ENCODE peak calls at places on chromosomes 4 and X, in eight cellular contexts. E is NCI-H1092; L is SK-MEL-5; F is activated CD4-positive, alpha-beta T cell treated with anti-CD3 and anti-CD28 coated beads, Interleukin-2, amount 10 ng/mL, durations not matched to agents 7 days and 5 days; H is heart left ventricle; I is COR-L47; K is GM23248; X is progenitor cell of endocrine pancreas. T is an unnamed sample.

GRCh38 chr4:152301381-152301780 is 234.5 kb downstream of the FBXW7 start:
- DNase-seq in E (no peak), L (no peak), F (no peak), H (no peak), I (no peak), K (no peak), X (no peak), T (no peak)

GRCh38 chr4:71833175-71833900 is 49.5 kb upstream of the GC start:
- DNase-seq in E (no peak), L (peak), F (no peak), H (no peak), I (no peak), K (no peak), X (no peak), T (no peak)

GRCh38 chrX:148874621-148875020 is 374.2 kb downstream of the AFF2 start:
- DNase-seq in E (no peak), L (no peak), F (no peak), H (no peak), I (no peak), K (peak), X (no peak), T (no peak)

GRCh38 chrX:19332983-19333382 is 10.7 kb upstream of the PDHA1 start:
- DNase-seq in E (peak), L (no peak), F (no peak), H (peak), I (no peak), K (peak), X (no peak), T (no peak)

GRCh38 chr4:87502580-87503238 is 26.5 kb downstream of the SPARCL1 start:
- DNase-seq in E (peak), L (no peak), F (no peak), H (no peak), I (peak), K (peak), X (no peak), T (no peak)

GRCh38 chrX:150690126-150690525 is 3.1 kb upstream of the MTMR1 start:
- DNase-seq in E (no peak), L (no peak), F (no peak), H (no peak), I (no peak), K (peak), X (no peak), T (no peak)

GRCh38 chrX:130851569-130851968 is 51.4 kb downstream of the ENOX2 start:
- DNase-seq in E (no peak), L (no peak), F (no peak), H (no peak), I (no peak), K (no peak), X (no peak), T (no peak)

GRCh38 chr4:80138556-80139538 is 58.5 kb upstream of the PRDM8 start:
- DNase-seq in E (no peak), L (no peak), F (peak), H (no peak), I (no peak), K (peak), X (no peak), T (peak)

GRCh38 chr4:102620697-102621497 is 119.7 kb downstream of the NFKB1 start:
- DNase-seq in E (peak), L (peak), F (no peak), H (no peak), I (peak), K (peak), X (peak), T (peak)

GRCh38 chrX:96721398-96721797 is 36.8 kb downstream of the DIAPH2 start:
- DNase-seq in E (no peak), L (no peak), F (no peak), H (no peak), I (no peak), K (no peak), X (no peak), T (no peak)

GRCh38 chrX:47321386-47321785 is 49.0 kb upstream of the ZNF157 start:
- DNase-seq in E (no peak), L (peak), F (no peak), H (no peak), I (no peak), K (peak), X (peak), T (no peak)

GRCh38 chr4:177974461-177974860 is 532.2 kb upstream of the AGA start:
- DNase-seq in E (no peak), L (no peak), F (no peak), H (no peak), I (no peak), K (no peak), X (no peak), T (no peak)

GRCh38 chr4:136861081-136861480 is 671.2 kb downstream of the PCDH18 start:
- DNase-seq in E (no peak), L (no peak), F (no peak), H (no peak), I (no peak), K (no peak), X (no peak), T (no peak)

GRCh38 chrX:124256209-124256608 is 76.3 kb upstream of the TEX13D start:
- DNase-seq in E (no peak), L (no peak), F (no peak), H (no peak), I (no peak), K (peak), X (no peak), T (no peak)

GRCh38 chrX:115372026-115372610 is 82.6 kb downstream of the LUZP4 start:
- DNase-seq in E (no peak), L (peak), F (no peak), H (no peak), I (no peak), K (peak), X (no peak), T (no peak)

GRCh38 chrX:29487214-29487613 is 728.1 kb upstream of the MAGEB2 start:
- DNase-seq in E (no peak), L (no peak), F (no peak), H (no peak), I (no peak), K (no peak), X (no peak), T (no peak)

GRCh38 chr4:105808459-105809041 is 86.7 kb upstream of the NPNT start:
- DNase-seq in E (no peak), L (peak), F (no peak), H (no peak), I (no peak), K (peak), X (no peak), T (no peak)

GRCh38 chrX:109687903-109688302 is 45.2 kb downstream of the ACSL4 start:
- DNase-seq in E (no peak), L (no peak), F (no peak), H (no peak), I (no peak), K (no peak), X (no peak), T (no peak)

GRCh38 chr4:126733301-126733700 is 899.5 kb upstream of the INTU start:
- DNase-seq in E (peak), L (no peak), F (no peak), H (no peak), I (no peak), K (peak), X (no peak), T (no peak)

GRCh38 chr4:20395160-20395773 is 143.6 kb downstream of the SLIT2 start:
- DNase-seq in E (peak), L (peak), F (peak), H (no peak), I (peak), K (peak), X (peak), T (peak)

GRCh38 chr4:38449506-38450174 is 214.4 kb upstream of the KLF3 start:
- DNase-seq in E (no peak), L (no peak), F (no peak), H (no peak), I (no peak), K (peak), X (peak), T (no peak)

GRCh38 chr4:108762559-108763225 is at the start of gene ETNPPL:
- DNase-seq in E (no peak), L (no peak), F (peak), H (peak), I (no peak), K (peak), X (peak), T (no peak)

GRCh38 chr4:175306436-175306835 is 388.3 kb downstream of the ADAM29 start:
- DNase-seq in E (no peak), L (no peak), F (no peak), H (no peak), I (no peak), K (no peak), X (no peak), T (no peak)

GRCh38 chr4:63105839-63106238 is 1303.4 kb downstream of the TECRL start:
- DNase-seq in E (no peak), L (no peak), F (no peak), H (no peak), I (no peak), K (no peak), X (no peak), T (no peak)

GRCh38 chr4:123559955-123560669 is 163.5 kb downstream of the SPRY1 start:
- DNase-seq in E (no peak), L (no peak), F (no peak), H (no peak), I (no peak), K (peak), X (no peak), T (no peak)

GRCh38 chrX:150049647-150050046 is 111.4 kb upstream of the EOLA2 start:
- DNase-seq in E (no peak), L (no peak), F (no peak), H (no peak), I (no peak), K (no peak), X (no peak), T (no peak)

GRCh38 chr4:104938624-104939023 is 208.1 kb upstream of the TET2 start:
- DNase-seq in E (no peak), L (no peak), F (peak), H (no peak), I (no peak), K (no peak), X (no peak), T (peak)

GRCh38 chrX:17529349-17529748 is 154.3 kb downstream of the NHS start:
- DNase-seq in E (no peak), L (no peak), F (no peak), H (no peak), I (no peak), K (peak), X (no peak), T (no peak)

GRCh38 chr4:120111745-120112144 is 45.1 kb upstream of the MAD2L1 start:
- DNase-seq in E (no peak), L (no peak), F (no peak), H (no peak), I (no peak), K (no peak), X (no peak), T (no peak)

GRCh38 chr4:112277220-112277619 is 8.5 kb downstream of the TIFA start:
- DNase-seq in E (no peak), L (no peak), F (no peak), H (no peak), I (no peak), K (no peak), X (no peak), T (no peak)

GRCh38 chr4:101294591-101294990 is 52.7 kb downstream of the PPP3CA start:
- DNase-seq in E (no peak), L (no peak), F (no peak), H (no peak), I (no peak), K (no peak), X (no peak), T (no peak)

GRCh38 chrX:20383487-20383886 is 116.8 kb upstream of the RPS6KA3 start:
- DNase-seq in E (no peak), L (no peak), F (no peak), H (no peak), I (no peak), K (no peak), X (no peak), T (no peak)

GRCh38 chr4:130288576-130288975 is 1192.6 kb downstream of the C4orf33 start:
- DNase-seq in E (no peak), L (no peak), F (no peak), H (no peak), I (no peak), K (no peak), X (no peak), T (no peak)

GRCh38 chr4:40763228-40763716 is 13.5 kb downstream of the NSUN7 start:
- DNase-seq in E (no peak), L (no peak), F (peak), H (no peak), I (no peak), K (peak), X (no peak), T (peak)

GRCh38 chrX:41779058-41779564 is 55.1 kb downstream of the GPR82 start:
- DNase-seq in E (peak), L (no peak), F (no peak), H (no peak), I (peak), K (peak), X (no peak), T (no peak)